ENCODE peak calls at places on chromosome 19, in six cellular contexts. X, Y, R, Q, V and T are unnamed samples.

GRCh38 chr19:7559102-7559501 is 23.6 kb downstream of the PNPLA6 start:
- DNase-seq in V (no peak), R (no peak), Q (no peak), Y (no peak), X (no peak), T (no peak)

GRCh38 chr19:29432677-29433076 is 93.1 kb upstream of the VSTM2B start:
- DNase-seq in Y (no peak), R (no peak), X (no peak), Q (no peak), V (no peak), T (no peak)

GRCh38 chr19:6801397-6802086 is 29.0 kb downstream of the VAV1 start:
- DNase-seq in V (no peak), Y (peak), R (no peak), X (peak), Q (peak), T (peak)

GRCh38 chr19:46133101-46133627 is 8.7 kb upstream of the IGFL3 start:
- DNase-seq in R (peak), X (peak), Q (no peak), Y (no peak), V (peak), T (peak)

GRCh38 chr19:15248106-15248505 is 15.9 kb upstream of the EPHX3 start:
- DNase-seq in Q (no peak), V (no peak), R (no peak), X (no peak), Y (no peak), T (no peak)

GRCh38 chr19:14118165-14119051 is 846 bp upstream of the PRKACA start:
- DNase-seq in X (peak), Y (peak), V (no peak), R (no peak), Q (peak), T (peak)

GRCh38 chr19:10603873-10604459 is 16.9 kb upstream of the AP1M2 start:
- DNase-seq in Q (no peak), Y (peak), X (no peak), R (no peak), V (no peak), T (no peak)

GRCh38 chr19:15790096-15790495 is 2.6 kb downstream of the OR10H5 start:
- DNase-seq in Q (no peak), Y (no peak), X (no peak), V (no peak), R (no peak), T (peak)

GRCh38 chr19:4487572-4487971 is 15.5 kb downstream of the HDGFL2 start:
- DNase-seq in R (no peak), Y (no peak), V (no peak), X (no peak), Q (no peak), T (no peak)

GRCh38 chr19:7883796-7884570 is 4.3 kb upstream of the LRRC8E start:
- DNase-seq in X (no peak), V (no peak), Q (no peak), Y (no peak), R (no peak), T (peak)

GRCh38 chr19:12137541-12137940 is 2.6 kb downstream of the ZNF20 start:
- DNase-seq in Q (no peak), X (no peak), R (no peak), Y (no peak), V (no peak), T (no peak)

GRCh38 chr19:47239610-47240296 is 8.8 kb upstream of the BBC3 start:
- DNase-seq in R (no peak), Q (peak), V (no peak), Y (peak), X (no peak), T (no peak)

GRCh38 chr19:15418112-15418587 is 638 bp downstream of the AKAP8L start:
- DNase-seq in R (no peak), X (no peak), Q (no peak), Y (no peak), V (peak), T (peak)

GRCh38 chr19:8238251-8238650 is 29.1 kb downstream of the CERS4 start:
- DNase-seq in Y (no peak), Q (no peak), X (peak), R (no peak), V (no peak), T (peak)

GRCh38 chr19:35013820-35014754 is 14.0 kb downstream of the GRAMD1A start:
- DNase-seq in V (no peak), R (no peak), X (no peak), Y (peak), Q (no peak), T (no peak)

GRCh38 chr19:53898680-53899341 is 10.3 kb upstream of the CACNG7 start:
- DNase-seq in X (no peak), R (no peak), V (no peak), Q (no peak), Y (no peak), T (no peak)

GRCh38 chr19:3655402-3656072 is 28.9 kb upstream of the CACTIN start:
- DNase-seq in R (peak), V (peak), Q (no peak), Y (no peak), X (no peak), T (peak)

GRCh38 chr19:32202244-32202643 is 143.2 kb upstream of the ZNF507 start:
- DNase-seq in R (no peak), X (no peak), V (no peak), Q (no peak), Y (no peak), T (no peak)

GRCh38 chr19:57558525-57558924 is 1.1 kb downstream of the ZNF550 start:
- DNase-seq in Q (no peak), X (no peak), R (no peak), V (no peak), Y (no peak), T (no peak)

GRCh38 chr19:7868326-7868670 is 5.9 kb downstream of the PRR36 start:
- DNase-seq in X (no peak), R (no peak), V (no peak), Q (no peak), Y (no peak), T (peak)

GRCh38 chr19:5261151-5261890 is 79.3 kb downstream of the PTPRS start:
- DNase-seq in R (no peak), Q (no peak), Y (no peak), X (peak), V (no peak), T (no peak)

GRCh38 chr19:7191946-7192691 is 102.1 kb downstream of the INSR start:
- DNase-seq in Y (peak), V (no peak), X (no peak), Q (no peak), R (no peak), T (no peak)

GRCh38 chr19:13762635-13763235 is 1.6 kb upstream of the MRI1 start:
- DNase-seq in R (no peak), Q (no peak), Y (no peak), X (no peak), V (no peak), T (no peak)

GRCh38 chr19:17560205-17560595 is 4.8 kb downstream of the COLGALT1 start:
- DNase-seq in Q (no peak), R (peak), X (no peak), Y (no peak), V (no peak), T (no peak)

GRCh38 chr19:10587022-10587838 is at the start of gene AP1M2:
- DNase-seq in Q (no peak), Y (no peak), X (no peak), V (no peak), R (no peak), T (no peak)

GRCh38 chr19:40501599-40501998 is 34.8 kb downstream of the SPTBN4 start:
- DNase-seq in R (no peak), Q (no peak), X (no peak), Y (no peak), V (no peak), T (no peak)

GRCh38 chr19:49786432-49786831 is 19.6 kb downstream of the AP2A1 start:
- DNase-seq in R (no peak), V (no peak), X (no peak), Q (no peak), Y (no peak), T (no peak)

GRCh38 chr19:28831464-28831863 is 381.5 kb downstream of the UQCRFS1 start:
- DNase-seq in V (no peak), X (no peak), Y (no peak), Q (no peak), R (no peak), T (no peak)

GRCh38 chr19:35040826-35041547 is 534 bp upstream of the HPN start:
- DNase-seq in R (no peak), V (no peak), Q (peak), X (peak), Y (no peak), T (no peak)

GRCh38 chr19:15259900-15260299 is 27.7 kb upstream of the EPHX3 start:
- DNase-seq in V (no peak), Q (no peak), R (no peak), X (no peak), Y (no peak), T (no peak)

GRCh38 chr19:43574424-43575155 is 737 bp downstream of the XRCC1 start:
- DNase-seq in Q (no peak), X (no peak), R (no peak), Y (no peak), V (no peak), T (no peak)

GRCh38 chr19:30512748-30513389 is 140.7 kb downstream of the ZNF536 start:
- DNase-seq in R (no peak), Q (no peak), V (peak), X (no peak), Y (no peak), T (no peak)

GRCh38 chr19:43452517-43453045 is 12.8 kb downstream of the LYPD3 start:
- DNase-seq in Q (no peak), Y (no peak), V (no peak), R (no peak), X (no peak), T (no peak)

GRCh38 chr19:16232568-16232967 is 34.9 kb downstream of the AP1M1 start:
- DNase-seq in Y (no peak), V (no peak), Q (no peak), X (no peak), R (no peak), T (no peak)

GRCh38 chr19:40313229-40313983 is 28.3 kb upstream of the AKT2 start:
- DNase-seq in X (no peak), V (no peak), Q (no peak), R (no peak), Y (no peak), T (no peak)

GRCh38 chr19:21709464-21709863 is 57.9 kb downstream of the ZNF100 start:
- DNase-seq in R (no peak), Q (no peak), V (no peak), X (no peak), Y (no peak), T (no peak)

GRCh38 chr19:21707065-21707464 is 60.3 kb downstream of the ZNF100 start:
- DNase-seq in V (no peak), R (no peak), Q (no peak), Y (no peak), X (no peak), T (no peak)

GRCh38 chr19:21704320-21704719 is 63.1 kb downstream of the ZNF100 start:
- DNase-seq in X (no peak), V (no peak), R (no peak), Y (no peak), Q (no peak), T (no peak)

GRCh38 chr19:21705393-21705792 is 62.0 kb downstream of the ZNF100 start:
- DNase-seq in V (no peak), Q (no peak), Y (no peak), R (no peak), X (no peak), T (no peak)
- H3K4me3 ChIP-seq in V (no peak), Q (no peak), Y (no peak), R (no peak), X (no peak), T (no peak)

DNA sequence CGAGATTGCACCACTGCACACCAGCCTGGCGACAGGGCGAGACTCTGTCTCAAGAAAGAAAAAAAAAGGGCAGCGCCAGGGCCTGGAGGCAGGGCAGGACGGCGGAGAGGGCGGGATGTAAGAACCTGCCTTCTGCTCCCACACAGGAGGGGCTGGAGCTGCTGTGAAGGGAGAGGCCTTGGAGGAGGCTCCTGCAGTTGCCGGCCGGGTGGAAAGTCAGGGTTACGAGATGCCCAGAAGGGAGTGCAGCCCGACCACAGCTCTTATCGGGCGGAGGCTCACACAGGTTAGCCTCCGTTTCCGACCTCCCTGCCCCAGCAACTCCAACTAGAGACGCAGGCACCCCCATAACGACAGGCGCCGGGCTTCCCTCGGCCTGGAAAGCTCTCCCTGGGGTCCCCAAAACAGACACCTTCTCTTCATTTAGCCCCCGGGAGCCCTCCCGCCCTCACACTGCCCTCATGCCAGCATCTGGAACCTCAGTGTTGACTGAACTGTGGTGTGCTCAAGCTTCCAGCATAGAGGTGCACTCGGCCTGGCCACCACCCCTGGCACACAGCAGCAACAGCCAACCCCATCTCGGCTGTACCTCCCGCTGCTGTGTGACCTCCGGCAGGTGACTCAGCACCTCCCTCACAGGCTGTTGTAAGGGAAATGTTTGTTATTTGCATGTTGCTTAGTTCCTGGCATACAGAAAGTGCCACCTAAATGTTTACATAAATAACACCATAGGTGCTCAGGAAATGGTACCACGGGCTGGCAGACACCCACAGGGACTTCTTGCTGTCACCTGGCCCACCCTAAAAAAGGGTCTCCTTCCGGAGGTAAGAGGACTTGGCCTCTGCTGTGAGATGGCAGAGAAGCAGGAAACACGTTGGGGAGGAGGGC is 1.3 kb downstream of the PLPP2 start:
- DNase-seq in Q (no peak), X (peak), Y (peak), R (no peak), V (peak), T (peak)
- H3K4me3 ChIP-seq in Q (no peak), X (no peak), Y (no peak), R (peak), V (peak), T (peak)

DNA sequence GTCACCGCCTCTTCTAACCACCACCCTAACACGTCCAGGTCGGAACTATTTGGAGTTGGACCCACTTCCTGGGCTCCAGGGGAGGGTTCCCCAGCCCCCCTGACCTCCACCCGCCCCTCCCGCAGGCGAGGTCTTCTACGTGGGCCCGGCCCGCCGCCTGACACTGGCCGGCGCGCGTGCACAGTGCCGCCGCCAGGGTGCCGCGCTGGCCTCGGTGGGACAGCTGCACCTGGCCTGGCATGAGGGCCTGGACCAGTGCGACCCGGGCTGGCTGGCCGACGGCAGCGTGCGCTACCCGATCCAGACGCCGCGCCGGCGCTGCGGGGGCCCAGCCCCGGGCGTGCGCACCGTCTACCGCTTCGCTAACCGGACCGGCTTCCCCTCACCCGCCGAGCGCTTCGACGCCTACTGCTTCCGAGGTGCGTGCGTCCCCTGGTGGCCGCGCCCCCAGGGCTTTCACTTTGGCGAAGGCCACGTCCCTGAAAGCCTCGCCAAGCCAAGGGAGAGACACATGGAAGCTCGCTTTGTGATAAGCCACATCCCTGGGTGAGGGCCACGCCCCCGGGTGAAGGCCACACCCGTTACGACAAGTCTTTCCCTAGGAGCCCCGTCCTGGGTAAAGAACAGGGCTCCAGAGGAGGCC is 13.2 kb downstream of the NCAN start:
- DNase-seq in Y (peak), Q (peak), X (peak), R (peak), V (no peak), T (peak)
- H3K4me3 ChIP-seq in Y (peak), Q (no peak), X (no peak), R (peak), V (no peak), T (peak)

GRCh38 chr19:42079886-42080763 is 4.2 kb downstream of the ZNF574 start:
- DNase-seq in X (no peak), Q (no peak), Y (no peak), V (no peak), R (no peak), T (no peak)

GRCh38 chr19:42079276-42079669 is 3.3 kb downstream of the ZNF574 start:
- DNase-seq in R (no peak), V (no peak), Q (no peak), X (no peak), Y (no peak), T (no peak)

GRCh38 chr19:42078538-42079275 is 2.7 kb downstream of the ZNF574 start:
- DNase-seq in V (no peak), Q (no peak), Y (no peak), R (no peak), X (no peak), T (no peak)

GRCh38 chr19:42076375-42076944 is 494 bp downstream of the ZNF574 start:
- DNase-seq in Q (peak), X (peak), R (no peak), V (no peak), Y (no peak), T (no peak)

GRCh38 chr19:42078058-42078457 is 2.1 kb downstream of the ZNF574 start:
- DNase-seq in Q (no peak), Y (no peak), R (no peak), X (no peak), V (no peak), T (no peak)
- H3K4me3 ChIP-seq in Q (no peak), Y (no peak), R (peak), X (no peak), V (no peak), T (peak)

GRCh38 chr19:51600940-51601575 is 29.1 kb downstream of the SIGLEC5 start:
- DNase-seq in Q (no peak), X (no peak), Y (no peak), R (no peak), V (no peak), T (no peak)
- H3K4me3 ChIP-seq in Q (no peak), X (no peak), Y (no peak), R (no peak), V (no peak), T (no peak)

DNA sequence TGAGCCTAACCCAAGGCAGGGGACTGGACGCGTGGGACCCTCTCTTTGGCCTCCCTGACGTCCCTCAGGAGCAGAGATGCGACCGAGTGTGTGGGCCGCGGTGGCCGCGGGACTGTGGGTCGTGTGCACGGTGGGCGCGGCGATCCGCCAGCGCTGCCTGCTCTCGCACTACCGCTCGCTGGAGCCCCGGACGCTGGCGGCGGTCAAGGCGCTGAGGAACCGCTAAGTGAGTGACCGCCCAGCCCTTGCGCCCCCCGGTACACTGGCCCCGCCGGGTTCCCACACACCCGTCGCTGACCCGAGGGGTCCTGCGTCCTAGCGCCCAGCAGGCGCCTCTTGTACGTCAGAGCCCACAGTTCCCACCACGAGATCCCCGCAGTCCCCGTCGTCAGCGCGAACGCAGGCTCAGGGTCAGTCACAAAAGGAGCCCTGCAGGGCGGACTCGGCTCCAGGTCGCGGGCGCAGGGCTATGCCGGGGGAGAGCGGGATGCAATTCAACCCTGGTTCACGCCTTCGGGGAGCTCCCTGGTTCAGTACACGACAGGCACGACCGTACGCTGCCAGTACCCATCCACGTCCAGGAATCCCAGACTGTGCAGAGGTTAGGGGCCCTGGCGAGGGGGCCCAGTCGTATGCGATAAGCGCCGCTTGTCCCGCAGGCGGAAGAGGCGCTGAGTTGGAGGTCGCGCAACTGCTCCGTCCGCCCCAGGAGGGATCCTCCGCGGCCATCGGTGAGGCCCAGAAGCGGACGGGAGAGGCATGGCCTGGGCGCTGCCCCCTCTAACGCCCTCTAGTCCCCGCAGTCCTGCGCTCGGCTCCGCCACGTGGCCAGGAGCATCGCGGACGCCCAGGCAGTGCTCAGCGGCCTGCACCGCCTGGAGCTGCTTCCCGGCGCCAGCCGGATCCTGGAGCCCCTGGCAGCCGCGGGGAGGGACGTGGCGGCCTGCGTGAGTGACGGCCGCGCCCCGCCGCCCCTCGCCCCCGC is 3.6 kb upstream of the IFNL2 start:
- DNase-seq in V (no peak), Y (no peak), R (no peak), Q (no peak), X (no peak), T (no peak)
- H3K4me3 ChIP-seq in V (no peak), Y (no peak), R (no peak), Q (no peak), X (no peak), T (no peak)

DNA sequence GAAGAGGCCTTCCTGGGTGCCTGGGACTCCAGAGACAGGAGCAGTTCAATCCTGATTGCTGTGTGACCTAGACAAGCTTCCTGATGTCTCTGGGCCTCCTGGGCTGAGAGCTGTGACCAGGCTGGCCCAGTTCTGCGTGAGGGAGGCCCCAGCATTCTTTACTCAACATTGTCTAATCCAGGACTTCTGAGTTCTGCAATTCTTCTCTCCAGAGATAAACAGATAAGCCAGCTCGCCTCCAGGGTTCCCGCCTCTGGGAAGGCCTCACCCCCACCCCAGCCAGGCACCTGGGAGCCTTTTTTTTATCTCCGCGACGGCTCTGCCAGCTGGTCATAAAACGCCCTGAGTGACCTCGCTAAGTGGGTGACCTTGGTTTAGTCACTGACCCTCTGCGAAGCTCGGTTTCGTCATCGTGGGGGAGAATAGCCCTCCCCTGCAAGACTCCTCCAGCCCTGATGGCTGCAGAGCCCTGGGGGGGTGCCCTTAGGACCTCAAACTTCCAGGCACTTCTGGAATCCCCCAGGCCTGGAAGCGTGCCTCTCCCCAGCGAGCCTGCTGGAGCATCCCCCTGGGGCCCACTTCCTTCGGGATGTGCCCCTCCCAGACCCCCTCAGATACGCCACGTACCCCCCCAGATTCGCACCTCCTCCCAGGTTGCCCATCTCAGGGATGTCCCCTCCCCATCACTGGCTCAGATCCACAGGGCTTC is 1.9 kb downstream of the SULT2B1 start:
- DNase-seq in Q (peak), X (no peak), V (no peak), Y (no peak), R (no peak), T (no peak)
- H3K4me3 ChIP-seq in Q (no peak), X (no peak), V (no peak), Y (no peak), R (no peak), T (no peak)